ENCODE peak calls at places on chromosomes 11 and 22, in seven cellular contexts. M is IMR-90, P is psoas muscle, X is epithelial cell of prostate, H is thoracic aorta, A is ACHN, N is RWPE1. U is an unnamed sample.

GRCh38 chr11:10504490-10504889 is 36.5 kb downstream of the RNF141 start:
- DNase-seq in M (no peak), P (no peak), X (no peak), H (no peak), A (no peak), N (no peak), U (no peak)

GRCh38 chr11:8192016-8192895 is 23.4 kb upstream of the RIC3 start:
- DNase-seq in M (peak; percentile 63), P (peak; percentile 65), X (peak; percentile 20), H (no peak), A (peak; percentile 55), N (peak; percentile 71), U (peak; percentile 74)

GRCh38 chr11:120931057-120931779 is 92.7 kb upstream of the TBCEL start:
- DNase-seq in M (no peak), P (no peak), X (no peak), H (no peak), A (no peak), N (no peak), U (no peak)

GRCh38 chr11:127106938-127107337 is 106.4 kb upstream of the KIRREL3 start:
- DNase-seq in M (no peak), P (no peak), X (no peak), H (no peak), A (no peak), N (no peak), U (no peak)

GRCh38 chr22:39396156-39396796 is 3.3 kb upstream of the TAB1 start:
- DNase-seq in M (peak; percentile 22), P (peak; percentile 32), X (no peak), H (no peak), A (no peak), N (no peak), U (no peak)

GRCh38 chr11:15913261-15913660 is 443.1 kb downstream of the SOX6 start:
- DNase-seq in M (no peak), P (no peak), X (no peak), H (no peak), A (no peak), N (no peak), U (no peak)

GRCh38 chr11:110524227-110524626 is 94.5 kb downstream of the FDX1 start:
- DNase-seq in M (peak; percentile 99), P (no peak), X (peak; percentile 52), H (no peak), A (no peak), N (peak; percentile 36), U (peak; percentile 71)

GRCh38 chr11:66112041-66112491 is 42.0 kb downstream of the PACS1 start:
- DNase-seq in M (no peak), P (no peak), X (no peak), H (no peak), A (no peak), N (no peak), U (peak; percentile 12)

GRCh38 chr22:35837328-35837727 is 119.7 kb downstream of the APOL5 start:
- DNase-seq in M (no peak), P (no peak), X (no peak), H (no peak), A (no peak), N (no peak), U (peak; percentile 19)

GRCh38 chr11:95156133-95156731 is 66.6 kb downstream of the ENDOD1 start:
- DNase-seq in M (no peak), P (no peak), X (no peak), H (no peak), A (no peak), N (no peak), U (no peak)

GRCh38 chr11:124123587-124123986 is 8.3 kb downstream of the VWA5A start:
- DNase-seq in M (no peak), P (no peak), X (no peak), H (no peak), A (no peak), N (no peak), U (no peak)

GRCh38 chr22:44459041-44459440 is 39.0 kb downstream of the RTL6 start:
- DNase-seq in M (no peak), P (no peak), X (no peak), H (no peak), A (no peak), N (no peak), U (no peak)

GRCh38 chr22:44783581-44783980 is 31.2 kb downstream of the ARHGAP8 start:
- DNase-seq in M (no peak), P (no peak), X (no peak), H (no peak), A (no peak), N (no peak), U (no peak)

GRCh38 chr11:43746670-43747069 is 66.1 kb downstream of the HSD17B12 start:
- DNase-seq in M (no peak), P (no peak), X (no peak), H (no peak), A (no peak), N (no peak), U (peak; percentile 6)

GRCh38 chr11:96012086-96012824 is 88.3 kb upstream of the MTMR2 start:
- DNase-seq in M (peak; percentile 54), P (no peak), X (peak; percentile 49), H (no peak), A (peak; percentile 87), N (peak; percentile 8), U (peak; percentile 93)

GRCh38 chr11:76700177-76701100 is 29.9 kb upstream of the LRRC32 start:
- DNase-seq in M (peak; percentile 97), P (peak; percentile 77), X (no peak), H (no peak), A (peak; percentile 67), N (peak; percentile 51), U (peak; percentile 64)

GRCh38 chr11:21556936-21557335 is 635.9 kb upstream of the ANO5 start:
- DNase-seq in M (no peak), P (no peak), X (no peak), H (no peak), A (no peak), N (no peak), U (no peak)

GRCh38 chr11:76148941-76149613 is 57.2 kb downstream of the WNT11 start:
- DNase-seq in M (no peak), P (no peak), X (no peak), H (no peak), A (no peak), N (no peak), U (no peak)

GRCh38 chr22:42974223-42974622 is 40.7 kb downstream of the PACSIN2 start:
- DNase-seq in M (no peak), P (no peak), X (no peak), H (no peak), A (no peak), N (no peak), U (no peak)

GRCh38 chr11:8989411-8989810 is 14.4 kb downstream of the NRIP3 start:
- DNase-seq in M (peak; percentile 57), P (no peak), X (no peak), H (no peak), A (peak; percentile 17), N (no peak), U (peak; percentile 58)

GRCh38 chr11:130700092-130700491 is 216.2 kb downstream of the SNX19 start:
- DNase-seq in M (no peak), P (no peak), X (no peak), H (no peak), A (no peak), N (no peak), U (no peak)

GRCh38 chr11:43691806-43692205 is 11.3 kb downstream of the HSD17B12 start:
- DNase-seq in M (no peak), P (no peak), X (no peak), H (no peak), A (no peak), N (no peak), U (no peak)

GRCh38 chr11:2129699-2130366 is 9.4 kb downstream of the IGF2 start:
- DNase-seq in M (no peak), P (peak; percentile 44), X (no peak), H (no peak), A (no peak), N (no peak), U (no peak)

GRCh38 chr11:12808519-12808918 is 134.3 kb downstream of the TEAD1 start:
- DNase-seq in M (peak; percentile 76), P (no peak), X (no peak), H (no peak), A (no peak), N (no peak), U (peak; percentile 35)

GRCh38 chr11:77559686-77560425 is 29.9 kb upstream of the AQP11 start:
- DNase-seq in M (peak; percentile 93), P (no peak), X (peak; percentile 84), H (no peak), A (peak; percentile 38), N (peak; percentile 75), U (peak; percentile 79)

GRCh38 chr11:57349491-57350274 is 11.5 kb downstream of the P2RX3 start:
- DNase-seq in M (peak; percentile 33), P (peak; percentile 84), X (no peak), H (no peak), A (peak; percentile 40), N (peak; percentile 55), U (peak; percentile 56)

GRCh38 chr11:65634905-65635731 is 2.8 kb upstream of the SIPA1 start:
- DNase-seq in M (no peak), P (no peak), X (no peak), H (no peak), A (no peak), N (no peak), U (no peak)

GRCh38 chr11:72471005-72471898 is 36.9 kb upstream of the CLPB start:
- DNase-seq in M (peak; percentile 62), P (peak; percentile 71), X (no peak), H (no peak), A (peak; percentile 65), N (peak; percentile 63), U (peak; percentile 80)

GRCh38 chr11:73376803-73377629 is 817 bp downstream of the RELT start:
- DNase-seq in M (peak; percentile 72), P (peak; percentile 85), X (peak; percentile 66), H (peak; percentile 51), A (peak; percentile 56), N (peak; percentile 90), U (peak; percentile 84)

GRCh38 chr11:35404397-35404775 is 15.0 kb downstream of the SLC1A2 start:
- DNase-seq in M (peak; percentile 38), P (peak; percentile 52), X (no peak), H (no peak), A (peak; percentile 39), N (no peak), U (peak; percentile 56)

GRCh38 chr11:121553806-121554205 is 101.0 kb upstream of the SORL1-AS1 start:
- DNase-seq in M (peak; percentile 44), P (no peak), X (no peak), H (no peak), A (no peak), N (peak; percentile 68), U (peak; percentile 12)

GRCh38 chr11:134760957-134761356 is 348.9 kb upstream of the B3GAT1 start:
- DNase-seq in M (no peak), P (no peak), X (no peak), H (no peak), A (no peak), N (no peak), U (no peak)

GRCh38 chr11:61904539-61905048 is 12.8 kb downstream of the RAB3IL1 start:
- DNase-seq in M (no peak), P (no peak), X (no peak), H (no peak), A (no peak), N (no peak), U (no peak)

GRCh38 chr11:116052603-116053537 is 548.7 kb upstream of the CADM1 start:
- DNase-seq in M (no peak), P (no peak), X (no peak), H (no peak), A (no peak), N (no peak), U (no peak)

GRCh38 chr11:104529213-104529612 is 365.3 kb upstream of the PDGFD start:
- DNase-seq in M (no peak), P (no peak), X (no peak), H (no peak), A (no peak), N (no peak), U (peak; percentile 26)